ENCODE peak calls at places on chromosomes 4 and X, in ten cellular contexts. One of them, this sample, is unnamed.
A peak's percentile ranks its signal among the peaks of the same experiment; 100 is the strongest.

GRCh38 chr4:577499-578450 is 1.7 kb upstream of the TMEM271 start:
- DNase-seq in CD8-positive, alpha-beta T cell: peak; percentile 25
- DNase-seq in upper lobe of right lung: no peak
- DNase-seq in dorsolateral prefrontal cortex: no peak
- DNase-seq in RWPE1: peak; percentile 37
- DNase-seq in pancreas: no peak
- DNase-seq in heart right ventricle: no peak
- DNase-seq in heart left ventricle: no peak
- DNase-seq in adrenal gland: no peak
- DNase-seq in aorta: no peak
- DNase-seq in this sample: peak; percentile 18

GRCh38 chrX:138877746-138878145 is 166.2 kb upstream of the FGF13 start:
- DNase-seq in upper lobe of right lung: no peak
- DNase-seq in RWPE1: no peak
- DNase-seq in CD8-positive, alpha-beta T cell: no peak
- DNase-seq in heart right ventricle: no peak
- DNase-seq in adrenal gland: no peak
- DNase-seq in dorsolateral prefrontal cortex: no peak
- DNase-seq in pancreas: no peak
- DNase-seq in heart left ventricle: no peak
- DNase-seq in aorta: no peak
- DNase-seq in this sample: no peak

GRCh38 chrX:43961699-43962098 is 11.5 kb downstream of the NDP start:
- DNase-seq in upper lobe of right lung: no peak
- DNase-seq in heart right ventricle: no peak
- DNase-seq in heart left ventricle: no peak
- DNase-seq in aorta: no peak
- DNase-seq in RWPE1: no peak
- DNase-seq in CD8-positive, alpha-beta T cell: no peak
- DNase-seq in pancreas: no peak
- DNase-seq in adrenal gland: no peak
- DNase-seq in dorsolateral prefrontal cortex: no peak
- DNase-seq in this sample: no peak

GRCh38 chr4:3253808-3254207 is 4.8 kb downstream of the MSANTD1 start:
- DNase-seq in pancreas: peak; percentile 52
- DNase-seq in heart right ventricle: peak; percentile 8
- DNase-seq in CD8-positive, alpha-beta T cell: no peak
- DNase-seq in aorta: peak; percentile 24
- DNase-seq in RWPE1: no peak
- DNase-seq in heart left ventricle: peak; percentile 9
- DNase-seq in dorsolateral prefrontal cortex: no peak
- DNase-seq in upper lobe of right lung: peak; percentile 55
- DNase-seq in adrenal gland: no peak
- DNase-seq in this sample: no peak

GRCh38 chr4:17316566-17316965 is 195.3 kb downstream of the QDPR start:
- DNase-seq in adrenal gland: no peak
- DNase-seq in upper lobe of right lung: no peak
- DNase-seq in dorsolateral prefrontal cortex: no peak
- DNase-seq in heart right ventricle: no peak
- DNase-seq in CD8-positive, alpha-beta T cell: no peak
- DNase-seq in aorta: no peak
- DNase-seq in pancreas: no peak
- DNase-seq in heart left ventricle: no peak
- DNase-seq in RWPE1: no peak
- DNase-seq in this sample: no peak

GRCh38 chrX:10617186-10617963 is 3.0 kb downstream of the MID1 start:
- DNase-seq in upper lobe of right lung: no peak
- DNase-seq in heart right ventricle: no peak
- DNase-seq in dorsolateral prefrontal cortex: no peak
- DNase-seq in pancreas: no peak
- DNase-seq in adrenal gland: no peak
- DNase-seq in RWPE1: no peak
- DNase-seq in CD8-positive, alpha-beta T cell: no peak
- DNase-seq in heart left ventricle: no peak
- DNase-seq in aorta: no peak
- DNase-seq in this sample: peak; percentile 56

GRCh38 chr4:6308890-6309643 is 39.4 kb downstream of the WFS1 start:
- DNase-seq in heart left ventricle: peak; percentile 45
- DNase-seq in dorsolateral prefrontal cortex: no peak
- DNase-seq in CD8-positive, alpha-beta T cell: peak; percentile 64
- DNase-seq in RWPE1: no peak
- DNase-seq in heart right ventricle: peak; percentile 42
- DNase-seq in adrenal gland: no peak
- DNase-seq in pancreas: no peak
- DNase-seq in upper lobe of right lung: no peak
- DNase-seq in aorta: no peak
- DNase-seq in this sample: no peak

GRCh38 chr4:143402776-143403550 is 66.3 kb downstream of the GAB1 start:
- DNase-seq in CD8-positive, alpha-beta T cell: no peak
- DNase-seq in dorsolateral prefrontal cortex: no peak
- DNase-seq in heart right ventricle: no peak
- DNase-seq in pancreas: no peak
- DNase-seq in upper lobe of right lung: no peak
- DNase-seq in heart left ventricle: no peak
- DNase-seq in aorta: no peak
- DNase-seq in adrenal gland: no peak
- DNase-seq in RWPE1: no peak
- DNase-seq in this sample: no peak

GRCh38 chr4:173211838-173212237 is 43.2 kb downstream of the GALNT7 start:
- DNase-seq in upper lobe of right lung: no peak
- DNase-seq in CD8-positive, alpha-beta T cell: no peak
- DNase-seq in pancreas: no peak
- DNase-seq in heart right ventricle: no peak
- DNase-seq in RWPE1: peak; percentile 72
- DNase-seq in heart left ventricle: no peak
- DNase-seq in adrenal gland: no peak
- DNase-seq in dorsolateral prefrontal cortex: no peak
- DNase-seq in aorta: no peak
- DNase-seq in this sample: peak; percentile 61

GRCh38 chrX:78658851-78659744 is at the start of gene RTL3:
- DNase-seq in RWPE1: no peak
- DNase-seq in adrenal gland: no peak
- DNase-seq in aorta: no peak
- DNase-seq in heart left ventricle: no peak
- DNase-seq in dorsolateral prefrontal cortex: no peak
- DNase-seq in CD8-positive, alpha-beta T cell: no peak
- DNase-seq in heart right ventricle: no peak
- DNase-seq in upper lobe of right lung: no peak
- DNase-seq in pancreas: no peak
- DNase-seq in this sample: peak; percentile 0

GRCh38 chrX:71616672-71617529 is 1.4 kb downstream of the CXCR3 start:
- DNase-seq in pancreas: no peak
- DNase-seq in heart left ventricle: no peak
- DNase-seq in adrenal gland: no peak
- DNase-seq in aorta: no peak
- DNase-seq in heart right ventricle: no peak
- DNase-seq in RWPE1: no peak
- DNase-seq in dorsolateral prefrontal cortex: no peak
- DNase-seq in CD8-positive, alpha-beta T cell: peak; percentile 72
- DNase-seq in upper lobe of right lung: no peak
- DNase-seq in this sample: peak; percentile 89

DNA sequence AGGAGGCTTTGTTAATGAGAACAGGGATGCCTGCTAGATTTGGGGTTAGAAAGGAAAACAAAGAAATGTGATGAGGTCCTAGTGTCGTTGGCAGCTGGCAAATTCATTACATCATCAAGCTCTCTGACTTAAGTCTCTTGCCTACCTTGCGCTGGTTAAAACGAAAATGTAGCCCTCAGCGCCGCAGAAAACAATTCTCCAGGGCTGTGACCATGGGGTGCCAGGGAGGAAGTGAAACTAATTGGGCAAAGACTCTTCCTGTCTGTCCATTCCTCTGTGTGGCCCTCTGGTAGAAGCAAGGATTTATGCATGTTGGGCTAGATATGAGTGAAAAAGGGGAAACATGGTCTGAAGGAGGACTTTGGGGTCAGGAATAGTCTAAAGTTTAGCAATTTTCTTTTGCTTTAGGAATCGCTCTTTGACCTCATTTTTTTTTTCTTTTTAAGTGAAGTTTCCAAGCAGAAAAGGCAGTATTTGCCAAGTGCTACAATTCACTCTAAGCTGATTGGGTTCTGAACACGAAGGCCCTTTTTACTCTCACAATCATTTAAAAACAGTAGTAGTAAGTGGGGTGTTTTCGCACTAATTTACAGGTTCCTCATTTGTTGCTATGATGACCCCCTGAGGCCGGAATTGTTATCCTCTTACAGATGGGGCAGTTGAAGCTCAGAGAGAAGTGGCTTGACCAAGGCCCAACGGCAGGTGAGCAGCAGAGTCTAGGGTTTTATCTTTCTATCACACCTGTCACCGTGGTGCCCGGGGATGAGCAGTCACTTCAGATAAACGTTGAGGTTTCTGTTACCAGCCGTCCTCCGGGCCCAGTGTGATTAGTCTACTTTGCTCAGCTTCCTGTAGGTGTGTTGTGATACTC is 27.3 kb upstream of the CHRNA9 start:
- DNase-seq in pancreas: no peak
- DNase-seq in dorsolateral prefrontal cortex: no peak
- DNase-seq in heart left ventricle: no peak
- DNase-seq in heart right ventricle: peak; percentile 13
- DNase-seq in RWPE1: no peak
- DNase-seq in upper lobe of right lung: no peak
- DNase-seq in adrenal gland: peak; percentile 41
- DNase-seq in aorta: peak; percentile 67
- DNase-seq in CD8-positive, alpha-beta T cell: peak; percentile 82
- DNase-seq in this sample: peak; percentile 48
- H3K27ac ChIP-seq in pancreas: peak overlapping the region; percentile 0
- H3K27ac ChIP-seq in dorsolateral prefrontal cortex: no peak overlapping the region
- H3K27ac ChIP-seq in heart left ventricle: no peak overlapping the region
- H3K27ac ChIP-seq in heart right ventricle: no peak overlapping the region
- H3K27ac ChIP-seq in RWPE1: no peak overlapping the region
- H3K27ac ChIP-seq in upper lobe of right lung: peak overlapping the region; percentile 27
- H3K27ac ChIP-seq in adrenal gland: peak overlapping the region; percentile 16
- H3K27ac ChIP-seq in aorta: no peak overlapping the region
- H3K27ac ChIP-seq in CD8-positive, alpha-beta T cell: peak overlapping the region; percentile 71
- H3K27ac ChIP-seq in this sample: peak overlapping the region; percentile 62

GRCh38 chr4:152257601-152258066 is 278.3 kb downstream of the FBXW7 start:
- DNase-seq in pancreas: no peak
- DNase-seq in heart right ventricle: no peak
- DNase-seq in heart left ventricle: no peak
- DNase-seq in adrenal gland: no peak
- DNase-seq in RWPE1: peak; percentile 26
- DNase-seq in upper lobe of right lung: no peak
- DNase-seq in CD8-positive, alpha-beta T cell: no peak
- DNase-seq in dorsolateral prefrontal cortex: no peak
- DNase-seq in aorta: no peak
- DNase-seq in this sample: no peak

GRCh38 chr4:152256996-152257395 is 278.9 kb downstream of the FBXW7 start:
- DNase-seq in heart right ventricle: no peak
- DNase-seq in RWPE1: no peak
- DNase-seq in CD8-positive, alpha-beta T cell: no peak
- DNase-seq in adrenal gland: no peak
- DNase-seq in aorta: no peak
- DNase-seq in upper lobe of right lung: no peak
- DNase-seq in pancreas: no peak
- DNase-seq in dorsolateral prefrontal cortex: no peak
- DNase-seq in heart left ventricle: no peak
- DNase-seq in this sample: no peak

GRCh38 chr4:152259866-152260265 is 276.0 kb downstream of the FBXW7 start:
- DNase-seq in heart left ventricle: no peak
- DNase-seq in RWPE1: peak; percentile 85
- DNase-seq in aorta: no peak
- DNase-seq in heart right ventricle: no peak
- DNase-seq in upper lobe of right lung: no peak
- DNase-seq in pancreas: no peak
- DNase-seq in adrenal gland: no peak
- DNase-seq in CD8-positive, alpha-beta T cell: no peak
- DNase-seq in dorsolateral prefrontal cortex: no peak
- DNase-seq in this sample: no peak

GRCh38 chr4:152258804-152259708 is 276.8 kb downstream of the FBXW7 start:
- DNase-seq in heart right ventricle: no peak
- DNase-seq in upper lobe of right lung: no peak
- DNase-seq in CD8-positive, alpha-beta T cell: no peak
- DNase-seq in dorsolateral prefrontal cortex: no peak
- DNase-seq in RWPE1: peak; percentile 73
- DNase-seq in adrenal gland: no peak
- DNase-seq in pancreas: no peak
- DNase-seq in heart left ventricle: no peak
- DNase-seq in aorta: no peak
- DNase-seq in this sample: no peak

DNA sequence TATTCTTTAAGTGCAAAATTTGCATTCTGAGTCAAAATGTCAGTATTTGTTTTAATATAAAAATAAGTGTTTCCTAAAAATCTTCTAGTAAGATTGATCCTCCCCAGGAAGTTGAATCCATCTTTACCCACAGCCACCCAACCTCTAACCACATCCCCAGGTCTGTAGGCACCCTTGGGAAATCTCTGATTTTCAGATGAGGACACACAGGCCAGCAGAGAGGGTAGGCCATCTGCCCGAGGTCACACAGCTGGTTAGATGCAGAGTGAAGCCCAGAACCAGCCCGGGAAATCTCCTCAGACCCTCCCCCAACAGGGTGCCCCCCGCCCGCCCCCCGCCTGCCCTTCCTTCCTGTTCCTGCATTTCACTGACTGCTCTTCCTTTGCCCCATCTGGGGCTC is 277.5 kb downstream of the FBXW7 start:
- DNase-seq in RWPE1: no peak
- DNase-seq in aorta: no peak
- DNase-seq in upper lobe of right lung: no peak
- DNase-seq in adrenal gland: no peak
- DNase-seq in heart left ventricle: no peak
- DNase-seq in CD8-positive, alpha-beta T cell: no peak
- DNase-seq in dorsolateral prefrontal cortex: no peak
- DNase-seq in heart right ventricle: no peak
- DNase-seq in pancreas: no peak
- DNase-seq in this sample: no peak
- H3K27ac ChIP-seq in RWPE1: peak overlapping the region; percentile 100
- H3K27ac ChIP-seq in aorta: no peak overlapping the region
- H3K27ac ChIP-seq in upper lobe of right lung: no peak overlapping the region
- H3K27ac ChIP-seq in adrenal gland: no peak overlapping the region
- H3K27ac ChIP-seq in heart left ventricle: peak overlapping the region; percentile 67
- H3K27ac ChIP-seq in CD8-positive, alpha-beta T cell: no peak overlapping the region
- H3K27ac ChIP-seq in dorsolateral prefrontal cortex: no peak overlapping the region
- H3K27ac ChIP-seq in heart right ventricle: no peak overlapping the region
- H3K27ac ChIP-seq in pancreas: no peak overlapping the region
- H3K27ac ChIP-seq in this sample: no peak overlapping the region

GRCh38 chrX:20789103-20789502 is 522.4 kb upstream of the RPS6KA3 start:
- DNase-seq in heart left ventricle: no peak
- DNase-seq in RWPE1: no peak
- DNase-seq in CD8-positive, alpha-beta T cell: no peak
- DNase-seq in pancreas: no peak
- DNase-seq in dorsolateral prefrontal cortex: no peak
- DNase-seq in upper lobe of right lung: no peak
- DNase-seq in aorta: no peak
- DNase-seq in adrenal gland: no peak
- DNase-seq in heart right ventricle: no peak
- DNase-seq in this sample: no peak
- H3K27ac ChIP-seq in heart left ventricle: no peak overlapping the region
- H3K27ac ChIP-seq in RWPE1: no peak overlapping the region
- H3K27ac ChIP-seq in CD8-positive, alpha-beta T cell: no peak overlapping the region
- H3K27ac ChIP-seq in pancreas: no peak overlapping the region
- H3K27ac ChIP-seq in dorsolateral prefrontal cortex: no peak overlapping the region
- H3K27ac ChIP-seq in upper lobe of right lung: no peak overlapping the region
- H3K27ac ChIP-seq in aorta: no peak overlapping the region
- H3K27ac ChIP-seq in adrenal gland: no peak overlapping the region
- H3K27ac ChIP-seq in heart right ventricle: no peak overlapping the region
- H3K27ac ChIP-seq in this sample: no peak overlapping the region

DNA sequence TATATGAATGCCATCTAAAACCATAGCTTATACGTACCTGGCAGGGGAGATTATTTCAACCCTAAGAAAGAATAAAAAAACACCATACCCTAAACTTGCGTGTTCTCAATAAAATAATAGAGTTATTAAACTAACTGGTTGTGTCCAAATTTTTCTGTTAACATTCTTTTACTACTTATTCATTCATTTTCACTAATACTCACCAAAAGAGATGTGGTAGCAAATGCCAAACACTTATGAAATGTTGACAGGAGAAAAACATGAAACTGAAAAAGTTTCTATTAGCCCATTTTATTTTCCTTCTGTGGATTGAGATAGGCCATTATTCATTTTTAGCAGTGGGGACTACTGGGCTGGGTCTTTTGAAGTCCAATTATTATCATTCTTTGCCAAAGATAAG is 102.0 kb downstream of the TSPAN5 start:
- DNase-seq in pancreas: no peak
- DNase-seq in aorta: no peak
- DNase-seq in CD8-positive, alpha-beta T cell: no peak
- DNase-seq in RWPE1: no peak
- DNase-seq in dorsolateral prefrontal cortex: no peak
- DNase-seq in upper lobe of right lung: no peak
- DNase-seq in adrenal gland: no peak
- DNase-seq in heart right ventricle: no peak
- DNase-seq in heart left ventricle: no peak
- DNase-seq in this sample: no peak
- H3K27ac ChIP-seq in pancreas: no peak overlapping the region
- H3K27ac ChIP-seq in aorta: no peak overlapping the region
- H3K27ac ChIP-seq in CD8-positive, alpha-beta T cell: no peak overlapping the region
- H3K27ac ChIP-seq in RWPE1: no peak overlapping the region
- H3K27ac ChIP-seq in dorsolateral prefrontal cortex: peak overlapping the region; percentile 78
- H3K27ac ChIP-seq in upper lobe of right lung: no peak overlapping the region
- H3K27ac ChIP-seq in adrenal gland: no peak overlapping the region
- H3K27ac ChIP-seq in heart right ventricle: no peak overlapping the region
- H3K27ac ChIP-seq in heart left ventricle: no peak overlapping the region
- H3K27ac ChIP-seq in this sample: no peak overlapping the region

This sample was measured in small intestine.